ENCODE peak calls at places on chromosome 7, in seven cellular contexts. K, G, T, C, J, R and F are unnamed samples.

GRCh38 chr7:4123823-4124222 is 558.3 kb upstream of the FOXK1 start:
- DNase-seq in K (peak; percentile 22), G (no peak), T (peak; percentile 94), C (no peak), J (no peak), R (no peak), F (no peak)

GRCh38 chr7:32586291-32587221 is 91.3 kb downstream of the AVL9 start:
- DNase-seq in K (no peak), G (no peak), T (peak; percentile 98), C (no peak), J (no peak), R (no peak), F (no peak)

GRCh38 chr7:44196450-44196872 is 4.3 kb upstream of the YKT6 start:
- DNase-seq in K (peak; percentile 65), G (peak; percentile 21), T (peak; percentile 69), C (peak; percentile 63), J (no peak), R (peak; percentile 13), F (peak; percentile 28)

GRCh38 chr7:100585511-100586265 is at the start of gene LRCH4:
- DNase-seq in K (peak; percentile 70), G (no peak), T (no peak), C (peak; percentile 77), J (no peak), R (peak; percentile 54), F (peak; percentile 73)

GRCh38 chr7:3836855-3837254 is 535.8 kb downstream of the SDK1 start:
- DNase-seq in K (no peak), G (no peak), T (peak; percentile 57), C (no peak), J (no peak), R (no peak), F (no peak)

GRCh38 chr7:44320794-44321371 is 4.5 kb downstream of the CAMK2B start:
- DNase-seq in K (no peak), G (no peak), T (no peak), C (no peak), J (no peak), R (no peak), F (no peak)

GRCh38 chr7:106050002-106050742 is 61.9 kb downstream of the SYPL1 start:
- DNase-seq in K (no peak), G (no peak), T (peak; percentile 52), C (no peak), J (no peak), R (no peak), F (no peak)

GRCh38 chr7:28811003-28811402 is 147.1 kb downstream of the TRIL start:
- DNase-seq in K (no peak), G (no peak), T (no peak), C (no peak), J (no peak), R (no peak), F (no peak)

GRCh38 chr7:13897825-13898224 is 91.6 kb downstream of the ETV1 start:
- DNase-seq in K (no peak), G (no peak), T (no peak), C (no peak), J (no peak), R (no peak), F (no peak)

GRCh38 chr7:45980181-45980905 is 59.3 kb upstream of the IGFBP3 start:
- DNase-seq in K (no peak), G (no peak), T (no peak), C (no peak), J (no peak), R (no peak), F (no peak)

GRCh38 chr7:117963278-117964184 is 90.3 kb upstream of the CTTNBP2 start:
- DNase-seq in K (no peak), G (no peak), T (no peak), C (no peak), J (no peak), R (no peak), F (no peak)

GRCh38 chr7:134782121-134782623 is 2.7 kb downstream of the CALD1 start:
- DNase-seq in K (no peak), G (no peak), T (peak; percentile 38), C (no peak), J (no peak), R (no peak), F (no peak)

GRCh38 chr7:95989301-95989700 is 216.9 kb downstream of the DYNC1I1 start:
- DNase-seq in K (no peak), G (no peak), T (no peak), C (no peak), J (no peak), R (no peak), F (no peak)

GRCh38 chr7:119377-120163 is 72.8 kb upstream of the FAM20C start:
- DNase-seq in K (peak; percentile 19), G (no peak), T (no peak), C (no peak), J (no peak), R (no peak), F (no peak)

GRCh38 chr7:79282882-79283602 is 170.4 kb downstream of the MAGI2 start:
- DNase-seq in K (no peak), G (no peak), T (peak; percentile 34), C (no peak), J (no peak), R (no peak), F (no peak)

GRCh38 chr7:103987455-103987854 is 2.0 kb downstream of the RELN start:
- DNase-seq in K (no peak), G (no peak), T (no peak), C (no peak), J (no peak), R (no peak), F (no peak)

GRCh38 chr7:115869225-115869624 is 161.3 kb downstream of the TFEC start:
- DNase-seq in K (no peak), G (no peak), T (no peak), C (no peak), J (no peak), R (no peak), F (no peak)